ENCODE peak calls at places on chromosomes 6 and 20, in seven cellular contexts. M, D, P, T, I, A and Y are unnamed samples.

GRCh38 chr20:58981564-58982364 is 708 bp downstream of the NELFCD start:
- DNase-seq in M (no peak), D (no peak), P (peak), T (peak), I (no peak), A (no peak), Y (no peak)

GRCh38 chr6:49457771-49458170 is 5.3 kb downstream of the MMUT start:
- DNase-seq in M (no peak), D (peak), P (no peak), T (no peak), I (no peak), A (no peak), Y (no peak)

GRCh38 chr6:136089885-136090284 is 160.2 kb downstream of the MTFR2 start:
- DNase-seq in M (no peak), D (peak), P (no peak), T (no peak), I (no peak), A (no peak), Y (no peak)

GRCh38 chr6:15062311-15063252 is 183.3 kb upstream of the JARID2 start:
- DNase-seq in M (no peak), D (peak), P (peak), T (no peak), I (peak), A (no peak), Y (no peak)

GRCh38 chr6:53461041-53461656 is 83.8 kb downstream of the GCLC start:
- DNase-seq in M (no peak), D (no peak), P (no peak), T (no peak), I (no peak), A (no peak), Y (no peak)

GRCh38 chr6:101397199-101397598 is 3.7 kb downstream of the GRIK2 start:
- DNase-seq in M (no peak), D (peak), P (peak), T (no peak), I (no peak), A (no peak), Y (no peak)

GRCh38 chr20:15005300-15005986 is 668.0 kb upstream of the FLRT3 start:
- DNase-seq in M (no peak), D (peak), P (peak), T (no peak), I (no peak), A (no peak), Y (no peak)

GRCh38 chr20:10731190-10731955 is 57.6 kb upstream of the JAG1 start:
- DNase-seq in M (no peak), D (peak), P (peak), T (no peak), I (peak), A (no peak), Y (no peak)

GRCh38 chr6:107491059-107491609 is 1.2 kb downstream of the SOBP start:
- DNase-seq in M (no peak), D (peak), P (peak), T (peak), I (peak), A (peak), Y (no peak)

GRCh38 chr6:13303668-13304017 is 24.7 kb downstream of the TBC1D7 start:
- DNase-seq in M (no peak), D (peak), P (peak), T (peak), I (no peak), A (peak), Y (no peak)